ENCODE peak calls at places on chromosomes 5 and 9, in eight cellular contexts. T, H, L, F, O, X, N and G are unnamed samples.

GRCh38 chr5:59591162-59591561 is 302.4 kb downstream of the PDE4D start:
- DNase-seq in T (no peak), H (no peak), L (no peak), F (no peak), O (no peak), X (no peak), N (no peak), G (peak)

GRCh38 chr9:129394011-129394919 is 216.2 kb upstream of the IER5L start:
- DNase-seq in T (no peak), H (no peak), L (no peak), F (no peak), O (no peak), X (no peak), N (no peak), G (no peak)

GRCh38 chr5:1007221-1007680 is 1.4 kb upstream of the NKD2 start:
- DNase-seq in T (no peak), H (peak), L (peak), F (no peak), O (no peak), X (no peak), N (no peak), G (no peak)

GRCh38 chr5:172187118-172188032 is 649 bp downstream of the STK10 start:
- DNase-seq in T (no peak), H (peak), L (peak), F (no peak), O (peak), X (peak), N (no peak), G (peak)

GRCh38 chr5:150057996-150058395 is 28.4 kb downstream of the CSF1R start:
- DNase-seq in T (no peak), H (no peak), L (no peak), F (no peak), O (no peak), X (no peak), N (no peak), G (no peak)

GRCh38 chr5:1112596-1113331 is 901 bp upstream of the SLC12A7 start:
- DNase-seq in T (no peak), H (no peak), L (no peak), F (no peak), O (no peak), X (no peak), N (no peak), G (peak)

GRCh38 chr9:12775373-12775962 is 648 bp downstream of the LURAP1L start:
- DNase-seq in T (no peak), H (no peak), L (peak), F (no peak), O (peak), X (peak), N (no peak), G (no peak)

GRCh38 chr5:34501033-34501432 is 155.1 kb upstream of the RAI14 start:
- DNase-seq in T (no peak), H (no peak), L (no peak), F (no peak), O (no peak), X (no peak), N (no peak), G (no peak)